ENCODE peak calls at places on chromosomes 5 and 9, in four cellular contexts. One of them, this sample, is unnamed.
A peak's percentile ranks its signal among the peaks of the same experiment; 100 is the strongest.

GRCh38 chr9:21160178-21160577 is 6.3 kb downstream of the IFNA21 start:
- DNase-seq in right cardiac atrium: no peak
- DNase-seq in NT2/D1: no peak
- DNase-seq in uterus: no peak
- DNase-seq in this sample: no peak

GRCh38 chr9:81492710-81493447 is 196.5 kb downstream of the TLE1 start:
- DNase-seq in right cardiac atrium: no peak
- DNase-seq in NT2/D1: no peak
- DNase-seq in uterus: no peak
- DNase-seq in this sample: no peak

GRCh38 chr9:82829818-82830217 is 233.1 kb downstream of the RASEF start:
- DNase-seq in right cardiac atrium: no peak
- DNase-seq in NT2/D1: no peak
- DNase-seq in uterus: no peak
- DNase-seq in this sample: no peak

GRCh38 chr9:23674016-23674585 is 151.9 kb downstream of the ELAVL2 start:
- DNase-seq in right cardiac atrium: no peak
- DNase-seq in NT2/D1: no peak
- DNase-seq in uterus: no peak
- DNase-seq in this sample: no peak

GRCh38 chr9:93035821-93036351 is 22.6 kb upstream of the SUSD3 start:
- DNase-seq in right cardiac atrium: no peak
- DNase-seq in NT2/D1: no peak
- DNase-seq in uterus: no peak
- DNase-seq in this sample: no peak

GRCh38 chr5:98110270-98110669 is 663.2 kb upstream of the RGMB start:
- DNase-seq in right cardiac atrium: no peak
- DNase-seq in NT2/D1: no peak
- DNase-seq in uterus: no peak
- DNase-seq in this sample: no peak

GRCh38 chr9:93254806-93255519 is 71.0 kb downstream of the WNK2 start:
- DNase-seq in right cardiac atrium: no peak
- DNase-seq in NT2/D1: no peak
- DNase-seq in uterus: no peak
- DNase-seq in this sample: no peak

GRCh38 chr9:93486269-93486668 is 32.9 kb upstream of the FAM120AOS start:
- DNase-seq in right cardiac atrium: no peak
- DNase-seq in NT2/D1: no peak
- DNase-seq in uterus: no peak
- DNase-seq in this sample: no peak

GRCh38 chr9:116365056-116365471 is 211.5 kb downstream of the PAPPA start:
- DNase-seq in right cardiac atrium: peak; percentile 84
- DNase-seq in NT2/D1: no peak
- DNase-seq in uterus: peak; percentile 75
- DNase-seq in this sample: peak; percentile 47

GRCh38 chr5:135670588-135670987 is 91.8 kb upstream of the CXCL14 start:
- DNase-seq in right cardiac atrium: no peak
- DNase-seq in NT2/D1: no peak
- DNase-seq in uterus: no peak
- DNase-seq in this sample: no peak
- H3K27me3 ChIP-seq in right cardiac atrium: no peaks in the 10 kb centered on the region
- H3K27me3 ChIP-seq in NT2/D1: no peaks in the 10 kb centered on the region
- H3K27me3 ChIP-seq in uterus: no peaks in the 10 kb centered on the region
- H3K27me3 ChIP-seq in this sample: peaks cover 16% of the 10 kb centered on the region

GRCh38 chr5:77423022-77423750 is 68.9 kb downstream of the WDR41 start:
- DNase-seq in right cardiac atrium: no peak
- DNase-seq in NT2/D1: no peak
- DNase-seq in uterus: no peak
- DNase-seq in this sample: no peak
- H3K27me3 ChIP-seq in right cardiac atrium: no peaks in the 10 kb centered on the region
- H3K27me3 ChIP-seq in NT2/D1: no peaks in the 10 kb centered on the region
- H3K27me3 ChIP-seq in uterus: no peaks in the 10 kb centered on the region
- H3K27me3 ChIP-seq in this sample: no peaks in the 10 kb centered on the region

GRCh38 chr9:132439153-132439552 is 29.1 kb downstream of the CFAP77 start:
- DNase-seq in right cardiac atrium: no peak
- DNase-seq in NT2/D1: no peak
- DNase-seq in uterus: no peak
- DNase-seq in this sample: no peak
- H3K27me3 ChIP-seq in right cardiac atrium: no peaks in the 10 kb centered on the region
- H3K27me3 ChIP-seq in NT2/D1: no peaks in the 10 kb centered on the region
- H3K27me3 ChIP-seq in uterus: peaks cover 7% of the 10 kb centered on the region
- H3K27me3 ChIP-seq in this sample: peaks cover 39% of the 10 kb centered on the region

GRCh38 chr5:135535420-135535819 is 344 bp downstream of the NEUROG1 start:
- DNase-seq in right cardiac atrium: no peak
- DNase-seq in NT2/D1: no peak
- DNase-seq in uterus: no peak
- DNase-seq in this sample: no peak

GRCh38 chr5:135538261-135538660 is 2.5 kb upstream of the NEUROG1 start:
- DNase-seq in right cardiac atrium: no peak
- DNase-seq in NT2/D1: no peak
- DNase-seq in uterus: no peak
- DNase-seq in this sample: no peak

GRCh38 chr5:135535820-135536801 is at the start of gene NEUROG1:
- DNase-seq in right cardiac atrium: no peak
- DNase-seq in NT2/D1: no peak
- DNase-seq in uterus: no peak
- DNase-seq in this sample: no peak

GRCh38 chr5:135537745-135538144 is 2.0 kb upstream of the NEUROG1 start:
- DNase-seq in right cardiac atrium: no peak
- DNase-seq in NT2/D1: no peak
- DNase-seq in uterus: no peak
- DNase-seq in this sample: no peak

GRCh38 chr5:135537271-135537670 is 1.5 kb upstream of the NEUROG1 start:
- DNase-seq in right cardiac atrium: no peak
- DNase-seq in NT2/D1: no peak
- DNase-seq in uterus: no peak
- DNase-seq in this sample: no peak
- H3K27me3 ChIP-seq in right cardiac atrium: peaks cover 2% of the 10 kb centered on the region
- H3K27me3 ChIP-seq in NT2/D1: peaks cover 100% of the 10 kb centered on the region
- H3K27me3 ChIP-seq in uterus: peaks cover 44% of the 10 kb centered on the region
- H3K27me3 ChIP-seq in this sample: peaks cover 100% of the 10 kb centered on the region

GRCh38 chr9:37010180-37010579 is 23.9 kb downstream of the PAX5 start:
- DNase-seq in right cardiac atrium: no peak
- DNase-seq in NT2/D1: no peak
- DNase-seq in uterus: no peak
- DNase-seq in this sample: no peak

GRCh38 chr9:37007295-37007694 is 26.8 kb downstream of the PAX5 start:
- DNase-seq in right cardiac atrium: no peak
- DNase-seq in NT2/D1: no peak
- DNase-seq in uterus: no peak
- DNase-seq in this sample: no peak

GRCh38 chr9:37010976-37011375 is 23.1 kb downstream of the PAX5 start:
- DNase-seq in right cardiac atrium: no peak
- DNase-seq in NT2/D1: no peak
- DNase-seq in uterus: no peak
- DNase-seq in this sample: no peak

GRCh38 chr9:37005517-37006140 is 28.4 kb downstream of the PAX5 start:
- DNase-seq in right cardiac atrium: no peak
- DNase-seq in NT2/D1: no peak
- DNase-seq in uterus: no peak
- DNase-seq in this sample: no peak

GRCh38 chr9:37011530-37011929 is 22.5 kb downstream of the PAX5 start:
- DNase-seq in right cardiac atrium: no peak
- DNase-seq in NT2/D1: no peak
- DNase-seq in uterus: no peak
- DNase-seq in this sample: no peak
- H3K27me3 ChIP-seq in right cardiac atrium: peaks cover 2% of the 10 kb centered on the region
- H3K27me3 ChIP-seq in NT2/D1: no peaks in the 10 kb centered on the region
- H3K27me3 ChIP-seq in uterus: peaks cover 10% of the 10 kb centered on the region
- H3K27me3 ChIP-seq in this sample: peaks cover 99% of the 10 kb centered on the region

GRCh38 chr9:138119202-138120027 is 241.8 kb downstream of the CACNA1B start:
- DNase-seq in right cardiac atrium: no peak
- DNase-seq in NT2/D1: no peak
- DNase-seq in uterus: no peak
- DNase-seq in this sample: no peak
- H3K27me3 ChIP-seq in right cardiac atrium: no peaks in the 10 kb centered on the region
- H3K27me3 ChIP-seq in NT2/D1: no peaks in the 10 kb centered on the region
- H3K27me3 ChIP-seq in uterus: no peaks in the 10 kb centered on the region
- H3K27me3 ChIP-seq in this sample: peaks cover 73% of the 10 kb centered on the region

GRCh38 chr5:174717826-174718455 is 6.4 kb upstream of the MSX2 start:
- DNase-seq in right cardiac atrium: no peak
- DNase-seq in NT2/D1: no peak
- DNase-seq in uterus: no peak
- DNase-seq in this sample: no peak

GRCh38 chr5:174721522-174722432 is 2.6 kb upstream of the MSX2 start:
- DNase-seq in right cardiac atrium: no peak
- DNase-seq in NT2/D1: no peak
- DNase-seq in uterus: no peak
- DNase-seq in this sample: no peak

GRCh38 chr5:174720612-174721521 is 3.5 kb upstream of the MSX2 start:
- DNase-seq in right cardiac atrium: no peak
- DNase-seq in NT2/D1: peak; percentile 79
- DNase-seq in uterus: no peak
- DNase-seq in this sample: no peak

GRCh38 chr5:174719211-174719610 is 5.2 kb upstream of the MSX2 start:
- DNase-seq in right cardiac atrium: no peak
- DNase-seq in NT2/D1: no peak
- DNase-seq in uterus: no peak
- DNase-seq in this sample: no peak

DNA sequence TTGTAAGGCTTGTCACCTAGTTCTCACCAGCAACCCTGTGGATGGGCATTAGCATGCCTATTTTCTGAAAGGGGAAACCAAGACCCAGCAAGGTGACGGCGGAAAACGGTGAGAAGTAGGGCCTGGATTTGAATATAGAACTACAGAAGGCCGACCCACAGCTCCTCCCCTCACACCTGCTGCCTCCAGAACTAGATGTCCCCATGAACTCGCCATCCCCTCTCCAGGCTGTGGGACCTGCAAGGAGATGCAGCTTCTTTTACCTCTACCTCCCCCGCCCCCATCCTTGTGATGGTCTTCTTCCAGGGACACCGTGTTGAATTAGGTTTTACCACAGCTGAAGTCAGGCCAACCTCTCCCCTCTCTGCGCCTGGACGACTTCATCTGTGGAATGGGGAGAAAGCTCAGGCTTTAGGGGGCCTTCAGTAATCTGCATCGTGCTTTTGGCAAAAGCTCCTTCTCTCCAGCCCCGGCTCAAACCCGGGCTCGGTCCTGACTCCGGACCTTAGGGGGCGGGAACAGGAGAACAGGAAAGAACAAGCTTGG is 4.2 kb upstream of the MSX2 start:
- DNase-seq in right cardiac atrium: no peak
- DNase-seq in NT2/D1: no peak
- DNase-seq in uterus: no peak
- DNase-seq in this sample: no peak
- H3K27me3 ChIP-seq in right cardiac atrium: peaks cover 5% of the 10 kb centered on the region
- H3K27me3 ChIP-seq in NT2/D1: peaks cover 56% of the 10 kb centered on the region
- H3K27me3 ChIP-seq in uterus: peaks cover 61% of the 10 kb centered on the region
- H3K27me3 ChIP-seq in this sample: peaks cover 100% of the 10 kb centered on the region